ENCODE peak calls at places on chromosomes 2 and 18, in nine cellular contexts. U is stimulated activated naive CD8-positive, alpha-beta T cell treated with anti-CD3 and anti-CD28 coated beads, Interleukin-15, Interleukin-2, amounts not matched to agents 100 U/mL and 50 U/mL, for 24 hours; W is stimulated activated CD4-positive, alpha-beta T cell treated with anti-CD3 and anti-CD28 coated beads, Interleukin-1b, Interleukin-23, amount 100 ng/mL, for 4 hours; T is NCI-H1105; L is Calu3; D is psoas muscle; Y is foreskin melanocyte; R is cortex of kidney; M is AG10803. I is an unnamed sample.

GRCh38 chr18:55384551-55385275 is 203.3 kb downstream of the TCF4 start:
- DNase-seq in U (peak), W (no peak), T (peak), L (peak), D (no peak), Y (no peak), R (no peak), M (peak), I (peak)

GRCh38 chr2:43127941-43128561 is 98.4 kb downstream of the ZFP36L2 start:
- DNase-seq in U (no peak), W (no peak), T (no peak), L (no peak), D (no peak), Y (no peak), R (no peak), M (no peak), I (no peak)

GRCh38 chr2:57979158-57979557 is 67.4 kb upstream of the VRK2 start:
- DNase-seq in U (no peak), W (no peak), T (no peak), L (no peak), D (no peak), Y (no peak), R (no peak), M (no peak), I (no peak)

GRCh38 chr2:218888341-218888740 is 7.7 kb downstream of the WNT10A start:
- DNase-seq in U (no peak), W (no peak), T (no peak), L (no peak), D (no peak), Y (no peak), R (no peak), M (no peak), I (no peak)

GRCh38 chr2:137718786-137719185 is 245.5 kb upstream of the HNMT start:
- DNase-seq in U (no peak), W (no peak), T (no peak), L (no peak), D (no peak), Y (no peak), R (no peak), M (no peak), I (no peak)

GRCh38 chr2:113203217-113203530 is 29.4 kb downstream of the PSD4 start:
- DNase-seq in U (no peak), W (no peak), T (no peak), L (no peak), D (no peak), Y (no peak), R (no peak), M (no peak), I (peak)

GRCh38 chr2:174477772-174478171 is 9.1 kb downstream of the GPR155 start:
- DNase-seq in U (no peak), W (no peak), T (peak), L (no peak), D (no peak), Y (no peak), R (no peak), M (no peak), I (no peak)

GRCh38 chr2:54103454-54104314 is 11.7 kb upstream of the ACYP2 start:
- DNase-seq in U (peak), W (no peak), T (no peak), L (peak), D (peak), Y (peak), R (no peak), M (peak), I (peak)

GRCh38 chr2:23457990-23458689 is 73.2 kb downstream of the KLHL29 start:
- DNase-seq in U (no peak), W (no peak), T (no peak), L (no peak), D (no peak), Y (no peak), R (no peak), M (no peak), I (no peak)

GRCh38 chr2:173148520-173148919 is 72.9 kb downstream of the MAP3K20 start:
- DNase-seq in U (no peak), W (no peak), T (no peak), L (no peak), D (no peak), Y (no peak), R (no peak), M (peak), I (no peak)

GRCh38 chr2:58497189-58497588 is 256.1 kb upstream of the FANCL start:
- DNase-seq in U (no peak), W (no peak), T (no peak), L (peak), D (no peak), Y (no peak), R (no peak), M (no peak), I (peak)

GRCh38 chr18:2070636-2071035 is 500.7 kb downstream of the METTL4 start:
- DNase-seq in U (no peak), W (no peak), T (peak), L (no peak), D (no peak), Y (no peak), R (no peak), M (no peak), I (peak)

GRCh38 chr2:119253114-119253702 is 29.6 kb downstream of the STEAP3 start:
- DNase-seq in U (no peak), W (no peak), T (no peak), L (no peak), D (no peak), Y (no peak), R (no peak), M (peak), I (peak)

GRCh38 chr18:58937204-58937603 is 72.5 kb downstream of the ZNF532 start:
- DNase-seq in U (no peak), W (no peak), T (no peak), L (no peak), D (no peak), Y (peak), R (no peak), M (peak), I (peak)

GRCh38 chr2:176178807-176179271 is 9.6 kb upstream of the HOXD1 start:
- DNase-seq in U (no peak), W (no peak), T (no peak), L (no peak), D (no peak), Y (no peak), R (no peak), M (no peak), I (peak)

GRCh38 chr2:222424729-222425671 is 657 bp downstream of the SGPP2 start:
- DNase-seq in U (peak), W (peak), T (peak), L (peak), D (peak), Y (no peak), R (no peak), M (no peak), I (peak)

GRCh38 chr2:23745726-23746105 is 181.2 kb downstream of the ATAD2B start:
- DNase-seq in U (no peak), W (no peak), T (no peak), L (no peak), D (no peak), Y (no peak), R (no peak), M (peak), I (peak)

GRCh38 chr18:37270046-37270665 is 295.4 kb downstream of the CELF4 start:
- DNase-seq in U (peak), W (no peak), T (no peak), L (peak), D (no peak), Y (peak), R (no peak), M (peak), I (peak)

GRCh38 chr2:120985174-120985996 is 249.7 kb downstream of the GLI2 start:
- DNase-seq in U (no peak), W (no peak), T (no peak), L (no peak), D (no peak), Y (no peak), R (no peak), M (no peak), I (no peak)

GRCh38 chr2:70141754-70142589 is 48.8 kb downstream of the C2orf42 start:
- DNase-seq in U (no peak), W (no peak), T (no peak), L (peak), D (no peak), Y (peak), R (peak), M (peak), I (peak)

GRCh38 chr2:68203587-68203986 is 45.9 kb downstream of the PNO1 start:
- DNase-seq in U (no peak), W (no peak), T (no peak), L (no peak), D (no peak), Y (no peak), R (no peak), M (no peak), I (no peak)

GRCh38 chr18:63253428-63254372 is 65.9 kb downstream of the BCL2 start:
- DNase-seq in U (no peak), W (no peak), T (no peak), L (no peak), D (no peak), Y (peak), R (no peak), M (peak), I (no peak)

GRCh38 chr2:71605173-71605641 is 151.8 kb downstream of the DYSF start:
- DNase-seq in U (no peak), W (no peak), T (no peak), L (no peak), D (peak), Y (no peak), R (no peak), M (no peak), I (no peak)

GRCh38 chr18:3615374-3615773 is 165.4 kb downstream of the TGIF1 start:
- DNase-seq in U (no peak), W (no peak), T (no peak), L (no peak), D (no peak), Y (no peak), R (no peak), M (no peak), I (no peak)

GRCh38 chr2:85959191-85959590 is 70.4 kb upstream of the ST3GAL5 start:
- DNase-seq in U (no peak), W (no peak), T (no peak), L (no peak), D (no peak), Y (no peak), R (no peak), M (no peak), I (no peak)

GRCh38 chr2:232323328-232323650 is 55.3 kb upstream of the ALPP start:
- DNase-seq in U (no peak), W (no peak), T (no peak), L (no peak), D (no peak), Y (no peak), R (no peak), M (no peak), I (no peak)

GRCh38 chr2:120935339-120936313 is 200.0 kb downstream of the GLI2 start:
- DNase-seq in U (no peak), W (no peak), T (no peak), L (peak), D (no peak), Y (no peak), R (no peak), M (peak), I (peak)